ENCODE peak calls at places on chromosomes 2 and 18, in nine cellular contexts. A is NCI-H1694 treated with DMSO at 0.1 percent for 48 hours, S is hypothalamus, U is NCI-H524 treated with DMSO at 0.1 percent for 48 hours, V is frontal cortex, I is Calu3, N is GM23248, W is sciatic nerve, C is activated B cell treated with CpG ODN at 0.5 μM for 24 hours. D is an unnamed sample.

GRCh38 chr18:43563780-43564179 is 286.5 kb upstream of the SYT4 start:
- DNase-seq in A (peak), S (no peak), U (peak), V (peak), I (peak), N (peak), W (no peak), C (no peak), D (no peak)

GRCh38 chr2:38037757-38038615 is 38.0 kb downstream of the CYP1B1 start:
- DNase-seq in A (no peak), S (no peak), U (no peak), V (no peak), I (peak), N (peak), W (peak), C (peak), D (no peak)

GRCh38 chr18:70382032-70382431 is 93.2 kb downstream of the SOCS6 start:
- DNase-seq in A (no peak), S (no peak), U (no peak), V (no peak), I (peak), N (no peak), W (no peak), C (no peak), D (peak)

GRCh38 chr2:225030089-225030653 is 12.1 kb downstream of the DOCK10 start:
- DNase-seq in A (no peak), S (no peak), U (no peak), V (no peak), I (no peak), N (no peak), W (no peak), C (no peak), D (no peak)

GRCh38 chr2:88932677-88933076 is 241.2 kb downstream of the RPIA start:
- DNase-seq in A (no peak), S (no peak), U (no peak), V (no peak), I (no peak), N (no peak), W (no peak), C (no peak), D (no peak)

GRCh38 chr2:236545814-236546480 is 23.7 kb upstream of the ACKR3 start:
- DNase-seq in A (no peak), S (no peak), U (no peak), V (no peak), I (no peak), N (no peak), W (no peak), C (no peak), D (no peak)

GRCh38 chr2:53210538-53210937 is 557.1 kb upstream of the CHAC2 start:
- DNase-seq in A (peak), S (no peak), U (no peak), V (no peak), I (no peak), N (no peak), W (no peak), C (no peak), D (no peak)

GRCh38 chr2:73285162-73285739 is 973 bp upstream of the FBXO41 start:
- DNase-seq in A (no peak), S (no peak), U (no peak), V (no peak), I (peak), N (no peak), W (no peak), C (peak), D (peak)

GRCh38 chr18:13568443-13569392 is 157.6 kb downstream of the FAM210A start:
- DNase-seq in A (no peak), S (no peak), U (no peak), V (no peak), I (no peak), N (no peak), W (no peak), C (no peak), D (no peak)

GRCh38 chr18:3466872-3467271 is 16.9 kb downstream of the TGIF1 start:
- DNase-seq in A (no peak), S (no peak), U (no peak), V (no peak), I (no peak), N (no peak), W (no peak), C (no peak), D (no peak)

GRCh38 chr2:23489471-23490400 is 104.8 kb downstream of the KLHL29 start:
- DNase-seq in A (no peak), S (no peak), U (no peak), V (no peak), I (no peak), N (no peak), W (no peak), C (no peak), D (no peak)

GRCh38 chr18:45166341-45167108 is 448.8 kb upstream of the SLC14A2 start:
- DNase-seq in A (no peak), S (no peak), U (no peak), V (no peak), I (peak), N (peak), W (no peak), C (no peak), D (no peak)

GRCh38 chr2:205852457-205852856 is 170.2 kb downstream of the NRP2 start:
- DNase-seq in A (no peak), S (no peak), U (no peak), V (no peak), I (no peak), N (no peak), W (no peak), C (no peak), D (no peak)

GRCh38 chr2:46878886-46879285 is 36.7 kb downstream of the MCFD2 start:
- DNase-seq in A (no peak), S (no peak), U (no peak), V (peak), I (no peak), N (no peak), W (peak), C (no peak), D (no peak)

GRCh38 chr2:2573658-2574293 is 242.7 kb upstream of the MYT1L start:
- DNase-seq in A (no peak), S (no peak), U (no peak), V (no peak), I (no peak), N (peak), W (no peak), C (no peak), D (no peak)

GRCh38 chr2:8675543-8675942 is 6.3 kb upstream of the ID2 start:
- DNase-seq in A (no peak), S (no peak), U (no peak), V (no peak), I (no peak), N (no peak), W (no peak), C (no peak), D (no peak)

GRCh38 chr18:79944126-79944731 is 7.2 kb downstream of the SLC66A2 start:
- DNase-seq in A (peak), S (no peak), U (no peak), V (peak), I (no peak), N (no peak), W (peak), C (no peak), D (no peak)

GRCh38 chr18:11981633-11982366 is 493 bp downstream of the IMPA2 start:
- DNase-seq in A (no peak), S (no peak), U (no peak), V (no peak), I (peak), N (peak), W (peak), C (peak), D (peak)

GRCh38 chr18:79380816-79381806 is 14.6 kb upstream of the NFATC1 start:
- DNase-seq in A (peak), S (peak), U (no peak), V (peak), I (peak), N (peak), W (peak), C (peak), D (peak)

GRCh38 chr18:9323750-9324445 is 10.7 kb upstream of the TWSG1 start:
- DNase-seq in A (no peak), S (no peak), U (no peak), V (no peak), I (no peak), N (peak), W (no peak), C (no peak), D (no peak)

GRCh38 chr2:157899125-157899839 is 23.2 kb upstream of the ACVR1 start:
- DNase-seq in A (no peak), S (no peak), U (no peak), V (no peak), I (no peak), N (no peak), W (no peak), C (no peak), D (no peak)

GRCh38 chr2:180370476-180371205 is 363.5 kb upstream of the CWC22 start:
- DNase-seq in A (no peak), S (no peak), U (no peak), V (no peak), I (no peak), N (no peak), W (no peak), C (no peak), D (no peak)

GRCh38 chr2:3405876-3406275 is 26.4 kb downstream of the TRAPPC12 start:
- DNase-seq in A (no peak), S (no peak), U (no peak), V (no peak), I (no peak), N (no peak), W (no peak), C (no peak), D (no peak)

GRCh38 chr2:212863185-212863588 is 288.2 kb downstream of the IKZF2 start:
- DNase-seq in A (peak), S (no peak), U (no peak), V (no peak), I (peak), N (peak), W (no peak), C (no peak), D (peak)

GRCh38 chr2:202361133-202361532 is 15.0 kb upstream of the BMPR2 start:
- DNase-seq in A (no peak), S (no peak), U (no peak), V (no peak), I (no peak), N (peak), W (no peak), C (no peak), D (no peak)

GRCh38 chr2:196949116-196949515 is 22.6 kb upstream of the PGAP1 start:
- DNase-seq in A (no peak), S (no peak), U (no peak), V (no peak), I (no peak), N (no peak), W (no peak), C (no peak), D (no peak)

GRCh38 chr18:10417191-10417590 is 37.2 kb upstream of the APCDD1 start:
- DNase-seq in A (no peak), S (no peak), U (no peak), V (no peak), I (peak), N (no peak), W (no peak), C (no peak), D (peak)

GRCh38 chr2:191746306-191746705 is 68.4 kb downstream of the NABP1 start:
- DNase-seq in A (no peak), S (no peak), U (no peak), V (no peak), I (no peak), N (peak), W (no peak), C (no peak), D (no peak)

GRCh38 chr2:168583710-168584521 is 127.8 kb downstream of the CERS6 start:
- DNase-seq in A (peak), S (no peak), U (no peak), V (no peak), I (no peak), N (peak), W (no peak), C (no peak), D (peak)

GRCh38 chr2:119852214-119852613 is 92.5 kb downstream of the PTPN4 start:
- DNase-seq in A (no peak), S (no peak), U (no peak), V (no peak), I (no peak), N (no peak), W (no peak), C (no peak), D (no peak)

GRCh38 chr2:159202568-159203071 is 83.9 kb downstream of the WDSUB1 start:
- DNase-seq in A (peak), S (no peak), U (no peak), V (peak), I (no peak), N (peak), W (no peak), C (no peak), D (no peak)

GRCh38 chr18:79348066-79348465 is 47.7 kb upstream of the NFATC1 start:
- DNase-seq in A (no peak), S (no peak), U (no peak), V (no peak), I (no peak), N (peak), W (no peak), C (no peak), D (no peak)

GRCh38 chr2:171814883-171815282 is 79.2 kb downstream of the SLC25A12 start:
- DNase-seq in A (no peak), S (no peak), U (peak), V (no peak), I (no peak), N (no peak), W (no peak), C (no peak), D (no peak)

GRCh38 chr2:129165001-129165400 is 814.5 kb upstream of the RAB6C start:
- DNase-seq in A (no peak), S (no peak), U (no peak), V (no peak), I (no peak), N (peak), W (no peak), C (no peak), D (no peak)

GRCh38 chr2:231399853-231400667 is 4.5 kb downstream of the B3GNT7 start:
- DNase-seq in A (no peak), S (peak), U (peak), V (no peak), I (peak), N (peak), W (no peak), C (no peak), D (no peak)

GRCh38 chr2:197838036-197838435 is 33.6 kb downstream of the PLCL1 start:
- DNase-seq in A (no peak), S (no peak), U (no peak), V (peak), I (no peak), N (peak), W (no peak), C (no peak), D (no peak)